ENCODE peak calls at places on chromosomes 2 and 18, in eight cellular contexts. U is CD8-positive, alpha-beta T cell; S is foreskin fibroblast; M is DND-41; I is upper lobe of right lung; D is BE2C; L is PC-9; T is IMR-90. A is an unnamed sample.

GRCh38 chr2:172101707-172102158 is 967 bp downstream of the DLX2 start:
- DNase-seq in U (no peak), S (no peak), M (no peak), I (no peak), D (no peak), L (no peak), T (no peak), A (no peak)

GRCh38 chr2:222730346-222731065 is 59.0 kb downstream of the MOGAT1 start:
- DNase-seq in U (no peak), S (peak), M (peak), I (no peak), D (no peak), L (no peak), T (no peak), A (peak)

GRCh38 chr2:71833855-71834554 is 313.7 kb downstream of the CYP26B1 start:
- DNase-seq in U (no peak), S (peak), M (no peak), I (no peak), D (no peak), L (no peak), T (no peak), A (no peak)

GRCh38 chr2:226125151-226125550 is 674.5 kb downstream of the IRS1 start:
- DNase-seq in U (no peak), S (no peak), M (no peak), I (no peak), D (no peak), L (no peak), T (no peak), A (no peak)

GRCh38 chr2:160751021-160751420 is 257.4 kb upstream of the RBMS1 start:
- DNase-seq in U (no peak), S (peak), M (no peak), I (no peak), D (no peak), L (no peak), T (peak), A (no peak)

GRCh38 chr18:43060020-43060419 is 55.5 kb downstream of the RIT2 start:
- DNase-seq in U (no peak), S (no peak), M (no peak), I (no peak), D (no peak), L (peak), T (no peak), A (no peak)

GRCh38 chr2:240205348-240205747 is 64.9 kb upstream of the OTOS start:
- DNase-seq in U (no peak), S (peak), M (no peak), I (peak), D (no peak), L (peak), T (peak), A (no peak)

GRCh38 chr2:223314831-223315230 is 262.8 kb downstream of the KCNE4 start:
- DNase-seq in U (no peak), S (no peak), M (no peak), I (no peak), D (no peak), L (no peak), T (peak), A (no peak)

GRCh38 chr18:59736061-59736460 is 38.8 kb upstream of the CCBE1 start:
- DNase-seq in U (no peak), S (no peak), M (no peak), I (no peak), D (no peak), L (no peak), T (no peak), A (no peak)

GRCh38 chr2:240963065-240963375 is 35.4 kb upstream of the SNED1 start:
- DNase-seq in U (no peak), S (no peak), M (no peak), I (no peak), D (no peak), L (no peak), T (no peak), A (no peak)

DNA sequence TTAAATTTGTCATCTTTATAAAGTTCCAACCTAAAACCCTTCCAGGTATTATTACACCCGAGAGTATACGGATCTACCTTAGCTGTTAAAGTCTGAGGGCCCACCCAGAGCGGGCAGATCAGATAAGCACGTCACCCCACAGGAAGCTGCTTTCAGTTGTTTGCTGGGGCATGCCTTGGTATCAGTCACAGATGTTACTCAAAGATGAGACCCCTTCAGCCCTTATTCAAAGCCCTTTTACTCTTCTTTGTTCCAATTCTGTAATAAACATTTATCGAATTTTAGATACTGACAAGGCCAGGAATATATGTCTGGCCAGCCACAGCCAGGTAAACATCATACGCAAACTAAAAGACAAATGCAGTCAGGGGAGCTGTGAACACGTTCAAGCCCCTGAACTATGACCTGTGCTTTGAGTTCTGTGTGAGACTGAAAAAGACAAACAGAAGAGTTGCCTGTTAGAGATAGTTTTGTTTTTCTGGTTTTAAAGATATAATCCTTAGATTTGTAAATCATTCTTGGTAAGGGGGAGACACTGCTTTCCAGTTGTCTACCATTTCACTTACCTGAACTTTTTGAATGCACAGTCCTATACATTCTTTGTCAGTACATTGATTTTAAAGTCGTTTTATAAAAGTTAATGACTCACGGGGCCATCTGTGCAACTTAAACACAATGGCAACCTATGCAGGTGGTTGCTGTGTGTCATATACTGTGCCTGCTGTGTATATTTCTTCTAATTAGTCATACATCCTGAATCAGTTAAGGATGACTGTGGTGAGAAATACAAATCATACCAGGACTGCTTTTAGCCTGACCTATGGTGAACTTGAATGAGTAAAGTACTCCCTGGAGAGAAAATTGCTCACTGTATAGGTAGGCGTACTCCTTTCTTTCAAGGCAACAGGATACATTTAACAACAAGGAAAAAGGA is 100.5 kb upstream of the ITPRID2 start:
- DNase-seq in U (peak), S (peak), M (peak), I (no peak), D (no peak), L (peak), T (peak), A (peak)
- H3K4me3 ChIP-seq in U (no peak), S (no peak), M (peak), I (no peak), D (no peak), L (peak), T (no peak), A (no peak)

GRCh38 chr2:170819941-170820646 is 3.4 kb downstream of the GAD1 start:
- DNase-seq in U (no peak), S (no peak), M (no peak), I (no peak), D (no peak), L (no peak), T (no peak), A (no peak)
- H3K4me3 ChIP-seq in U (peak), S (no peak), M (no peak), I (peak), D (no peak), L (no peak), T (no peak), A (peak)

DNA sequence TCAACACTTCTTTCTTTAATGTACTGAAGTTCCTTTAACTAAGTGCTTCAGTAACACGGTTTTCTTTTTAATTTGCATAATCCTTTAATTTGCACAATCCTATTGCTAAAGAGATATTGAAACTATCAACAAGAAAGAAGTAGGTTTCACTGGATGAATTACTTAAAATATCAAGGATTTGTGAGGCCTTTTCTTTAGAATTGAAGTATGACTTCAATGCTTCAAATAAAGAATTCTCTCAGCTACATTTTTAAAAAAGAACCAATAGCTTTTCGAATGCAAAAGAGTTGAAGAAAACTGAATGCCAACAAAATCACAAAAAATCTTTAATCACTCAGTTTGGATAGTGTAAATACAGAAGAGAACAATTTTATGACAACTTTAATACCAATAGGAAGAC is 25.1 kb upstream of the BUB1 start:
- DNase-seq in U (no peak), S (no peak), M (no peak), I (no peak), D (no peak), L (no peak), T (no peak), A (no peak)
- H3K4me3 ChIP-seq in U (no peak), S (no peak), M (no peak), I (no peak), D (no peak), L (no peak), T (no peak), A (no peak)

GRCh38 chr2:201232125-201232815 is 28.1 kb upstream of the CASP8 start:
- DNase-seq in U (peak), S (peak), M (peak), I (peak), D (peak), L (peak), T (peak), A (peak)

GRCh38 chr2:201233192-201234166 is 26.9 kb upstream of the CASP8 start:
- DNase-seq in U (peak), S (no peak), M (peak), I (peak), D (no peak), L (peak), T (no peak), A (peak)

GRCh38 chr2:201237486-201238241 is 22.7 kb upstream of the CASP8 start:
- DNase-seq in U (no peak), S (no peak), M (no peak), I (no peak), D (no peak), L (no peak), T (no peak), A (no peak)

GRCh38 chr2:201235865-201236811 is 24.2 kb upstream of the CASP8 start:
- DNase-seq in U (peak), S (peak), M (peak), I (peak), D (peak), L (peak), T (peak), A (peak)

GRCh38 chr2:201234167-201235139 is 25.9 kb upstream of the CASP8 start:
- DNase-seq in U (peak), S (no peak), M (peak), I (no peak), D (no peak), L (peak), T (peak), A (no peak)
- H3K4me3 ChIP-seq in U (peak), S (no peak), M (peak), I (peak), D (no peak), L (peak), T (no peak), A (peak)

GRCh38 chr2:202149155-202149762 is 76.2 kb downstream of the KIAA2012 start:
- DNase-seq in U (no peak), S (peak), M (no peak), I (no peak), D (no peak), L (no peak), T (peak), A (no peak)
- H3K4me3 ChIP-seq in U (no peak), S (no peak), M (no peak), I (no peak), D (no peak), L (no peak), T (no peak), A (no peak)